ENCODE peak calls at places on chromosome 15, in nine cellular contexts. One of them, this sample, is unnamed.

GRCh38 chr15:33031324-33031736 is 163.2 kb downstream of the FMN1 start:
- DNase-seq in stomach: no peak
- DNase-seq in cardiac fibroblast: peak
- DNase-seq in GM10248: no peak
- DNase-seq in upper lobe of left lung: no peak
- DNase-seq in RWPE1: no peak
- DNase-seq in PC-3: peak
- DNase-seq in bronchial epithelial cell: peak
- DNase-seq in heart left ventricle: no peak
- DNase-seq in this sample: no peak

GRCh38 chr15:81767076-81767475 is 278.7 kb downstream of the MEX3B start:
- DNase-seq in stomach: no peak
- DNase-seq in cardiac fibroblast: no peak
- DNase-seq in GM10248: no peak
- DNase-seq in upper lobe of left lung: no peak
- DNase-seq in RWPE1: no peak
- DNase-seq in PC-3: no peak
- DNase-seq in bronchial epithelial cell: no peak
- DNase-seq in heart left ventricle: no peak
- DNase-seq in this sample: no peak

GRCh38 chr15:96355561-96356129 is 25.1 kb downstream of the NR2F2 start:
- DNase-seq in stomach: no peak
- DNase-seq in cardiac fibroblast: no peak
- DNase-seq in GM10248: no peak
- DNase-seq in upper lobe of left lung: no peak
- DNase-seq in RWPE1: no peak
- DNase-seq in PC-3: no peak
- DNase-seq in bronchial epithelial cell: no peak
- DNase-seq in heart left ventricle: no peak
- DNase-seq in this sample: no peak

GRCh38 chr15:28051920-28052633 is 47.0 kb downstream of the OCA2 start:
- DNase-seq in stomach: no peak
- DNase-seq in cardiac fibroblast: no peak
- DNase-seq in GM10248: no peak
- DNase-seq in upper lobe of left lung: no peak
- DNase-seq in RWPE1: no peak
- DNase-seq in PC-3: no peak
- DNase-seq in bronchial epithelial cell: no peak
- DNase-seq in heart left ventricle: no peak
- DNase-seq in this sample: no peak

GRCh38 chr15:37099321-37100108 is 834 bp downstream of the MEIS2 start:
- DNase-seq in stomach: no peak
- DNase-seq in cardiac fibroblast: peak
- DNase-seq in GM10248: no peak
- DNase-seq in upper lobe of left lung: no peak
- DNase-seq in RWPE1: no peak
- DNase-seq in PC-3: peak
- DNase-seq in bronchial epithelial cell: peak
- DNase-seq in heart left ventricle: peak
- DNase-seq in this sample: no peak

GRCh38 chr15:100763764-100764750 is 115.6 kb upstream of the ALDH1A3 start:
- DNase-seq in stomach: no peak
- DNase-seq in cardiac fibroblast: peak
- DNase-seq in GM10248: peak
- DNase-seq in upper lobe of left lung: no peak
- DNase-seq in RWPE1: no peak
- DNase-seq in PC-3: no peak
- DNase-seq in bronchial epithelial cell: no peak
- DNase-seq in heart left ventricle: peak
- DNase-seq in this sample: no peak

GRCh38 chr15:77504310-77504709 is 83.6 kb downstream of the HMG20A start:
- DNase-seq in stomach: peak
- DNase-seq in cardiac fibroblast: no peak
- DNase-seq in GM10248: no peak
- DNase-seq in upper lobe of left lung: peak
- DNase-seq in RWPE1: no peak
- DNase-seq in PC-3: no peak
- DNase-seq in bronchial epithelial cell: no peak
- DNase-seq in heart left ventricle: no peak
- DNase-seq in this sample: no peak

GRCh38 chr15:79007066-79007465 is 62.2 kb upstream of the CTSH start:
- DNase-seq in stomach: peak
- DNase-seq in cardiac fibroblast: peak
- DNase-seq in GM10248: no peak
- DNase-seq in upper lobe of left lung: peak
- DNase-seq in RWPE1: no peak
- DNase-seq in PC-3: peak
- DNase-seq in bronchial epithelial cell: peak
- DNase-seq in heart left ventricle: no peak
- DNase-seq in this sample: no peak

GRCh38 chr15:22786868-22787698 is 639 bp downstream of the NIPA1 start:
- DNase-seq in stomach: peak
- DNase-seq in cardiac fibroblast: peak
- DNase-seq in GM10248: no peak
- DNase-seq in upper lobe of left lung: no peak
- DNase-seq in RWPE1: peak
- DNase-seq in PC-3: peak
- DNase-seq in bronchial epithelial cell: peak
- DNase-seq in heart left ventricle: peak
- DNase-seq in this sample: peak

GRCh38 chr15:33641069-33641468 is 327.2 kb upstream of the CHRM5 start:
- DNase-seq in stomach: no peak
- DNase-seq in cardiac fibroblast: no peak
- DNase-seq in GM10248: no peak
- DNase-seq in upper lobe of left lung: no peak
- DNase-seq in RWPE1: no peak
- DNase-seq in PC-3: no peak
- DNase-seq in bronchial epithelial cell: no peak
- DNase-seq in heart left ventricle: no peak
- DNase-seq in this sample: no peak

GRCh38 chr15:71737761-71738160 is 72.6 kb upstream of the NR2E3 start:
- DNase-seq in stomach: no peak
- DNase-seq in cardiac fibroblast: no peak
- DNase-seq in GM10248: no peak
- DNase-seq in upper lobe of left lung: no peak
- DNase-seq in RWPE1: no peak
- DNase-seq in PC-3: no peak
- DNase-seq in bronchial epithelial cell: no peak
- DNase-seq in heart left ventricle: no peak
- DNase-seq in this sample: no peak

GRCh38 chr15:78061963-78062427 is 15.5 kb downstream of the TBC1D2B start:
- DNase-seq in stomach: no peak
- DNase-seq in cardiac fibroblast: peak
- DNase-seq in GM10248: peak
- DNase-seq in upper lobe of left lung: peak
- DNase-seq in RWPE1: no peak
- DNase-seq in PC-3: peak
- DNase-seq in bronchial epithelial cell: peak
- DNase-seq in heart left ventricle: no peak
- DNase-seq in this sample: no peak

GRCh38 chr15:63052961-63053698 is 10.6 kb downstream of the TPM1 start:
- DNase-seq in stomach: peak
- DNase-seq in cardiac fibroblast: peak
- DNase-seq in GM10248: no peak
- DNase-seq in upper lobe of left lung: peak
- DNase-seq in RWPE1: no peak
- DNase-seq in PC-3: no peak
- DNase-seq in bronchial epithelial cell: no peak
- DNase-seq in heart left ventricle: peak
- DNase-seq in this sample: no peak

GRCh38 chr15:31016446-31016915 is 25.1 kb upstream of the MTMR10 start:
- DNase-seq in stomach: no peak
- DNase-seq in cardiac fibroblast: peak
- DNase-seq in GM10248: no peak
- DNase-seq in upper lobe of left lung: no peak
- DNase-seq in RWPE1: no peak
- DNase-seq in PC-3: no peak
- DNase-seq in bronchial epithelial cell: peak
- DNase-seq in heart left ventricle: no peak
- DNase-seq in this sample: no peak

GRCh38 chr15:93302080-93302765 is 213.2 kb upstream of the RGMA start:
- DNase-seq in stomach: no peak
- DNase-seq in cardiac fibroblast: no peak
- DNase-seq in GM10248: no peak
- DNase-seq in upper lobe of left lung: no peak
- DNase-seq in RWPE1: no peak
- DNase-seq in PC-3: no peak
- DNase-seq in bronchial epithelial cell: no peak
- DNase-seq in heart left ventricle: no peak
- DNase-seq in this sample: no peak

GRCh38 chr15:40379853-40380252 is 2.7 kb upstream of the KNSTRN start:
- DNase-seq in stomach: peak
- DNase-seq in cardiac fibroblast: peak
- DNase-seq in GM10248: no peak
- DNase-seq in upper lobe of left lung: peak
- DNase-seq in RWPE1: peak
- DNase-seq in PC-3: peak
- DNase-seq in bronchial epithelial cell: peak
- DNase-seq in heart left ventricle: peak
- DNase-seq in this sample: no peak

GRCh38 chr15:32104061-32104980 is 74.0 kb downstream of the CHRNA7 start:
- DNase-seq in stomach: no peak
- DNase-seq in cardiac fibroblast: no peak
- DNase-seq in GM10248: no peak
- DNase-seq in upper lobe of left lung: no peak
- DNase-seq in RWPE1: no peak
- DNase-seq in PC-3: no peak
- DNase-seq in bronchial epithelial cell: no peak
- DNase-seq in heart left ventricle: no peak
- DNase-seq in this sample: no peak

GRCh38 chr15:57146394-57147140 is 228.1 kb downstream of the TCF12 start:
- DNase-seq in stomach: no peak
- DNase-seq in cardiac fibroblast: peak
- DNase-seq in GM10248: peak
- DNase-seq in upper lobe of left lung: no peak
- DNase-seq in RWPE1: peak
- DNase-seq in PC-3: peak
- DNase-seq in bronchial epithelial cell: peak
- DNase-seq in heart left ventricle: no peak
- DNase-seq in this sample: no peak

GRCh38 chr15:76647612-76648011 is 257.5 kb downstream of the SCAPER start:
- DNase-seq in stomach: no peak
- DNase-seq in cardiac fibroblast: no peak
- DNase-seq in GM10248: no peak
- DNase-seq in upper lobe of left lung: no peak
- DNase-seq in RWPE1: no peak
- DNase-seq in PC-3: no peak
- DNase-seq in bronchial epithelial cell: no peak
- DNase-seq in heart left ventricle: no peak
- DNase-seq in this sample: no peak

GRCh38 chr15:53384417-53384816 is 375.0 kb downstream of the WDR72 start:
- DNase-seq in stomach: peak
- DNase-seq in cardiac fibroblast: no peak
- DNase-seq in GM10248: no peak
- DNase-seq in upper lobe of left lung: no peak
- DNase-seq in RWPE1: no peak
- DNase-seq in PC-3: peak
- DNase-seq in bronchial epithelial cell: no peak
- DNase-seq in heart left ventricle: no peak
- DNase-seq in this sample: no peak
- TF ChIP-seq CTCF in stomach: peak
- TF ChIP-seq CTCF in cardiac fibroblast: no peak
- TF ChIP-seq CTCF in GM10248: no peak
- TF ChIP-seq CTCF in upper lobe of left lung: no peak
- TF ChIP-seq CTCF in RWPE1: no peak
- TF ChIP-seq CTCF in PC-3: peak
- TF ChIP-seq CTCF in bronchial epithelial cell: no peak
- TF ChIP-seq CTCF in heart left ventricle: no peak
- TF ChIP-seq CTCF in this sample: no peak

GRCh38 chr15:99343836-99344551 is 92.7 kb downstream of the LRRC28 start:
- DNase-seq in stomach: no peak
- DNase-seq in cardiac fibroblast: peak
- DNase-seq in GM10248: no peak
- DNase-seq in upper lobe of left lung: peak
- DNase-seq in RWPE1: no peak
- DNase-seq in PC-3: no peak
- DNase-seq in bronchial epithelial cell: no peak
- DNase-seq in heart left ventricle: peak
- DNase-seq in this sample: peak
- TF ChIP-seq CTCF in stomach: no peak
- TF ChIP-seq CTCF in cardiac fibroblast: peak
- TF ChIP-seq CTCF in GM10248: no peak
- TF ChIP-seq CTCF in upper lobe of left lung: peak
- TF ChIP-seq CTCF in RWPE1: no peak
- TF ChIP-seq CTCF in PC-3: peak
- TF ChIP-seq CTCF in bronchial epithelial cell: no peak
- TF ChIP-seq CTCF in heart left ventricle: peak
- TF ChIP-seq CTCF in this sample: no peak

DNA sequence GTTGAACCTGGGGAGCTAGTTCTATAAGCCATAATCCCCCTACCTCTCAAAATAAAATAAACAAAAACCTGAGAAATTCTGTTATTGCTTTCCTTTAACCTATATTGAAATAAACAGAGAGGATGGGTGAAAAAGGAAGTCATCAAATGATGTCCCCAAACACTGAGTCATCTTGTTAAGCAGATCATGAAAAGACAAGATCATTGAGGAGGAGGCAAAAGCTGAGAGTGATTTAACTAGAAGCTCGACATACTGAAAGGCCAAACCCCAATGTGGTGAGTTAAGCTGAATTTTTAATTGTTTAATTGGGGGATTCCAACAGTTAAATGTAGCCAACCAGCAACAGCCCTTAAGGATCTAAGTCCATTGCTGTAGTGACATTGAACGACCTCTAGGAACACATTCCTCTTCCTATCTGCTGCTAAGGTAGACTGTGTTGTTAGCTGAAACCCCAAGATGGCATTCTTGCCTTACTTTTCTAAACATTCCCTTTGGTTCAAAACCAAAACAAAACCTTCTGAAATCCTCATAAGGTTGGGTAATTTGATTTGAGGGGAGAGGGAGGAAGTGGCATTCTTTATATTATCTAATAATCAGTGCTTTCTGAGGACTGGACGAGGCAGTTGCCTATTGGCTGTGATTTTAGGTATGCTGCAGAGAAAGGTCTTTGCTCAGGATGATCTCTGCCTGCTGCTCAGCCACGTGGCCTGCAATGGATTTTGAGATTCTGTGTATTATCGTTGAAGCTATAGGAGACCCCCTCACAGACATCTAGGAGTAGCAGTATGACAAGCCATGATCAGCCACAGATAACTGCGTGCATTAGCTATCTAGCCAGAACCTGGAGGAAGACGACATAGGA is 62.7 kb upstream of the BNIP2 start:
- DNase-seq in stomach: no peak
- DNase-seq in cardiac fibroblast: peak
- DNase-seq in GM10248: no peak
- DNase-seq in upper lobe of left lung: no peak
- DNase-seq in RWPE1: peak
- DNase-seq in PC-3: no peak
- DNase-seq in bronchial epithelial cell: peak
- DNase-seq in heart left ventricle: no peak
- DNase-seq in this sample: no peak
- TF ChIP-seq CTCF in stomach: peak
- TF ChIP-seq CTCF in cardiac fibroblast: peak
- TF ChIP-seq CTCF in GM10248: no peak
- TF ChIP-seq CTCF in upper lobe of left lung: no peak
- TF ChIP-seq CTCF in RWPE1: peak
- TF ChIP-seq CTCF in PC-3: peak
- TF ChIP-seq CTCF in bronchial epithelial cell: peak
- TF ChIP-seq CTCF in heart left ventricle: peak
- TF ChIP-seq CTCF in this sample: no peak

GRCh38 chr15:44426975-44427755 is at the start of gene CTDSPL2:
- DNase-seq in stomach: peak
- DNase-seq in cardiac fibroblast: peak
- DNase-seq in GM10248: peak
- DNase-seq in upper lobe of left lung: peak
- DNase-seq in RWPE1: peak
- DNase-seq in PC-3: peak
- DNase-seq in bronchial epithelial cell: peak
- DNase-seq in heart left ventricle: peak
- DNase-seq in this sample: peak

GRCh38 chr15:44427756-44428724 is 611 bp downstream of the CTDSPL2 start:
- DNase-seq in stomach: peak
- DNase-seq in cardiac fibroblast: peak
- DNase-seq in GM10248: no peak
- DNase-seq in upper lobe of left lung: peak
- DNase-seq in RWPE1: peak
- DNase-seq in PC-3: peak
- DNase-seq in bronchial epithelial cell: peak
- DNase-seq in heart left ventricle: no peak
- DNase-seq in this sample: no peak
- TF ChIP-seq CTCF in stomach: no peak
- TF ChIP-seq CTCF in cardiac fibroblast: no peak
- TF ChIP-seq CTCF in GM10248: no peak
- TF ChIP-seq CTCF in upper lobe of left lung: no peak
- TF ChIP-seq CTCF in RWPE1: no peak
- TF ChIP-seq CTCF in PC-3: peak
- TF ChIP-seq CTCF in bronchial epithelial cell: no peak
- TF ChIP-seq CTCF in heart left ventricle: no peak
- TF ChIP-seq CTCF in this sample: no peak